ENCODE peak calls at places on chromosomes 7 and 10, in seven cellular contexts. U is pulmonary artery endothelial cell; H is GM13976; A is GM03348; M is activated T-helper 1 cell treated with Interleukin-2 at 50 U/mL for 16 hours; V is fibroblast of the aortic adventitia; J is activated T-helper 9 cell treated with anti-CD3 and anti-CD28 coated beads, Interleukin-2, amount 50 U/mL, for 16 hours. W is an unnamed sample.

GRCh38 chr10:114259825-114260224 is 20.8 kb downstream of the VWA2 start:
- DNase-seq in U (no peak), M (no peak), A (peak), V (peak), H (no peak), J (no peak), W (peak)

GRCh38 chr10:25451401-25451800 is 276.6 kb downstream of the GPR158 start:
- DNase-seq in M (no peak), V (no peak), A (no peak), J (no peak), U (no peak), H (no peak), W (no peak)

GRCh38 chr7:69047166-69047760 is 551.0 kb upstream of the AUTS2 start:
- DNase-seq in J (no peak), A (no peak), U (no peak), M (no peak), V (no peak), H (no peak), W (no peak)

GRCh38 chr10:119667562-119668328 is 16.6 kb downstream of the BAG3 start:
- DNase-seq in U (peak), A (peak), M (no peak), V (peak), J (no peak), H (no peak), W (peak)

GRCh38 chr7:27175626-27176342 is 1.7 kb upstream of the HOXA10 start:
- DNase-seq in A (peak), J (no peak), U (no peak), M (no peak), H (no peak), V (no peak), W (no peak)

GRCh38 chr10:71726673-71727428 is 7.3 kb upstream of the C10orf105 start:
- DNase-seq in M (peak), H (no peak), V (no peak), U (no peak), A (no peak), J (no peak), W (no peak)

GRCh38 chr7:19752045-19752444 is 21.4 kb downstream of the TMEM196 start:
- DNase-seq in J (no peak), A (no peak), U (no peak), V (peak), H (no peak), M (no peak), W (peak)

GRCh38 chr7:27030393-27031001 is 65.3 kb downstream of the HOXA1 start:
- DNase-seq in H (no peak), U (no peak), M (no peak), J (no peak), A (no peak), V (no peak), W (no peak)

GRCh38 chr10:112265745-112266144 is 17.5 kb upstream of the TECTB start:
- DNase-seq in M (no peak), A (no peak), J (no peak), H (no peak), U (no peak), V (peak), W (peak)

GRCh38 chr10:28948045-28948444 is 270.7 kb downstream of the BAMBI start:
- DNase-seq in U (no peak), V (peak), H (no peak), M (no peak), A (no peak), J (no peak), W (no peak)

GRCh38 chr7:6243168-6243567 is 29.3 kb downstream of the CYTH3 start:
- DNase-seq in V (no peak), U (no peak), H (no peak), A (no peak), M (no peak), J (no peak), W (no peak)

GRCh38 chr7:29091722-29092121 is 54.6 kb downstream of the CPVL start:
- DNase-seq in U (no peak), H (peak), A (peak), V (no peak), M (no peak), J (no peak), W (no peak)

GRCh38 chr7:927031-927671 is 27.3 kb downstream of the ADAP1 start:
- DNase-seq in U (no peak), V (no peak), J (no peak), H (no peak), A (no peak), M (no peak), W (no peak)

GRCh38 chr7:144508702-144509101 is 105.2 kb upstream of the NOBOX start:
- DNase-seq in H (peak), A (no peak), J (no peak), U (no peak), V (no peak), M (no peak), W (no peak)

GRCh38 chr7:17275749-17276671 is 22.4 kb upstream of the AHR start:
- DNase-seq in U (no peak), J (no peak), V (peak), H (no peak), A (peak), M (no peak), W (peak)

GRCh38 chr10:71125749-71126107 is 86.6 kb upstream of the UNC5B start:
- DNase-seq in J (no peak), U (no peak), V (no peak), H (peak), A (no peak), M (no peak), W (no peak)

GRCh38 chr7:142557971-142558582 is 191.2 kb upstream of the PRSS1 start:
- DNase-seq in H (peak), U (no peak), M (no peak), A (peak), V (peak), J (peak), W (peak)

GRCh38 chr7:130995252-130996081 is 261.5 kb upstream of the KLF14 start:
- DNase-seq in M (no peak), V (no peak), A (no peak), J (no peak), H (no peak), U (no peak), W (no peak)

GRCh38 chr7:158782638-158783490 is 46.4 kb downstream of the ESYT2 start:
- DNase-seq in U (peak), H (no peak), J (no peak), A (peak), V (peak), M (no peak), W (peak)

GRCh38 chr10:132363376-132363775 is 31.4 kb downstream of the LRRC27 start:
- DNase-seq in J (no peak), U (no peak), M (no peak), H (no peak), A (no peak), V (no peak), W (no peak)

GRCh38 chr10:126917975-126918908 is 13.0 kb downstream of the DOCK1 start:
- DNase-seq in A (no peak), M (no peak), U (no peak), V (no peak), J (no peak), H (no peak), W (no peak)

GRCh38 chr7:102319671-102320070 is 33.0 kb downstream of the SH2B2 start:
- DNase-seq in H (no peak), A (no peak), M (no peak), U (no peak), V (no peak), J (no peak), W (no peak)

GRCh38 chr7:134737561-134738353 is 41.7 kb upstream of the CALD1 start:
- DNase-seq in V (peak), M (no peak), J (no peak), H (peak), A (peak), U (no peak), W (peak)

GRCh38 chr10:113788604-113789083 is 37.2 kb downstream of the PLEKHS1 start:
- DNase-seq in H (peak), J (no peak), U (no peak), M (no peak), V (peak), A (peak), W (peak)

GRCh38 chr7:90530263-90530662 is 60.8 kb downstream of the PTTG1IP2 start:
- DNase-seq in H (no peak), V (peak), M (no peak), U (no peak), A (peak), J (no peak), W (peak)

GRCh38 chr10:42475168-42476098 is 162.9 kb downstream of the ZNF33B start:
- DNase-seq in V (peak), M (no peak), U (peak), H (peak), J (no peak), A (peak), W (peak)

GRCh38 chr7:41885078-41885477 is 182.2 kb upstream of the INHBA start:
- DNase-seq in M (no peak), A (peak), V (peak), U (no peak), H (no peak), J (no peak), W (peak)

GRCh38 chr10:65423043-65423442 is 1502.8 kb upstream of the LRRTM3 start:
- DNase-seq in H (no peak), M (no peak), J (no peak), A (no peak), V (no peak), U (no peak), W (no peak)

GRCh38 chr7:77415474-77415821 is 701 bp downstream of the GSAP start:
- DNase-seq in U (no peak), A (peak), V (no peak), M (no peak), H (peak), J (no peak), W (no peak)

W was measured in AG10803.